ENCODE peak calls at places on chromosomes 2 and 18, in ten cellular contexts. Q, S, A, Z, P, M, G, C, F and X are unnamed samples.

GRCh38 chr2:133389569-133389968 is 178.7 kb downstream of the NCKAP5 start:
- DNase-seq in Q (no peak), S (no peak), A (no peak), Z (no peak), P (no peak), M (no peak), G (no peak), C (no peak), F (no peak), X (no peak)

GRCh38 chr2:217816396-217816869 is 186.4 kb downstream of the TNS1 start:
- DNase-seq in Q (no peak), S (peak), A (no peak), Z (peak), P (no peak), M (no peak), G (no peak), C (peak), F (no peak), X (no peak)

GRCh38 chr18:32742620-32743019 is 30.2 kb downstream of the KLHL14 start:
- DNase-seq in Q (no peak), S (no peak), A (no peak), Z (no peak), P (no peak), M (no peak), G (no peak), C (no peak), F (no peak), X (no peak)

GRCh38 chr18:24995056-24995455 is 356.9 kb downstream of the ZNF521 start:
- DNase-seq in Q (no peak), S (no peak), A (peak), Z (no peak), P (no peak), M (no peak), G (peak), C (no peak), F (no peak), X (no peak)

GRCh38 chr2:17373736-17374135 is 144.5 kb downstream of the RAD51AP2 start:
- DNase-seq in Q (no peak), S (no peak), A (no peak), Z (no peak), P (no peak), M (no peak), G (no peak), C (peak), F (no peak), X (no peak)

GRCh38 chr2:210028178-210028577 is 25.7 kb downstream of the RPE start:
- DNase-seq in Q (no peak), S (no peak), A (no peak), Z (no peak), P (no peak), M (no peak), G (no peak), C (no peak), F (no peak), X (no peak)

GRCh38 chr18:61719676-61720075 is 173.1 kb downstream of the RNF152 start:
- DNase-seq in Q (no peak), S (no peak), A (no peak), Z (no peak), P (no peak), M (no peak), G (no peak), C (no peak), F (no peak), X (no peak)

GRCh38 chr2:233989221-233989620 is 61.3 kb upstream of the SPP2 start:
- DNase-seq in Q (no peak), S (no peak), A (no peak), Z (no peak), P (no peak), M (no peak), G (no peak), C (no peak), F (no peak), X (no peak)

DNA sequence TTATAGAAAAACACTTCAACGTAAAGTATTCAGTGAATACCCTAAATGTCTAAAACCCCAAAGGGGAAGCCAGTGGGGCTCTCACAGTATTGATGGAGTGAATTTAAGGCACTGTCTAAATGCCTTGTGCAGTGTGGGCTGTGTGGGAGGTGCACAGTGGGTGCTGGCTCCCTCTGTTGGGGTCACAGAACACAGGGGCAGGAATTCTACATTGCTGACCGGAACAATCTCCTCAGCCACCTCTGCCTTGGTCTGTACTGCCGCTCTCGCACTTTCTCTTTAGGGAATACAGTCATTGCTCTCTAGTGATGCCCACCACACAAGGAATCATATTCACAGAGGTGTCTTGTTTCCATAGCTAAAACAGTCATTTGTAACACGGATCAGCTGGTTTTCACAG is 45.4 kb downstream of the SPRED2 start:
- DNase-seq in Q (no peak), S (no peak), A (no peak), Z (no peak), P (no peak), M (no peak), G (no peak), C (peak), F (no peak), X (no peak)
- TF ChIP-seq CTCF in Q (no peak), S (no peak), A (no peak), Z (no peak), P (no peak), M (no peak), G (no peak), C (peak), F (no peak), X (no peak)

DNA sequence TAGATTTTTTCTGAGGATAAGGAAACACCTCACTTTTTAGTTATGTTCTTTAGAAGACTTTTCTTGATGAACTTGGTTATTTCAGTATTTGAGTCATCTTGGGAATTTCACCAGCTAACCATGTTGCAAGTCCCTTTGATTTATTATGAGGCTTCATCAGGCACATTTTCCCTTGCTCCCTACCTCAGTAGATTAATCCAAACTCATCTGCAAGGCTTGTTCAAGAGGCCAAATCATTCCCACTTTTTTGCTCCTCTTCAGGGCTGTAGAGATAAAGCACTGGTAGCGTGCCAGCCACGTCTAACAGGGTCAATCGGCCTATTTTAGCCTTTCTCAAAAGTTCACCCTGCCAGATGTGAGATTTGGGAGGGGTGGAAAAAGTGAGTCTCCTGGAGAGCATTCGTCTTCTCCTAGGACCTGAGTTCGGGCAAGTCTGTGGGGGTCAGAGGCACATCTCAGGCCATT is 120.3 kb downstream of the RDH14 start:
- DNase-seq in Q (no peak), S (no peak), A (peak), Z (no peak), P (no peak), M (no peak), G (no peak), C (peak), F (peak), X (no peak)
- TF ChIP-seq CTCF in Q (no peak), S (no peak), A (no peak), Z (no peak), P (no peak), M (no peak), G (no peak), C (no peak), F (no peak), X (no peak)

GRCh38 chr2:108536133-108536780 is 2.0 kb downstream of the LIMS1 start:
- DNase-seq in Q (no peak), S (no peak), A (peak), Z (no peak), P (no peak), M (no peak), G (no peak), C (peak), F (no peak), X (no peak)

GRCh38 chr2:108534577-108535379 is 508 bp downstream of the LIMS1 start:
- DNase-seq in Q (peak), S (peak), A (peak), Z (no peak), P (peak), M (peak), G (no peak), C (peak), F (peak), X (peak)

GRCh38 chr2:108535380-108535677 is 1.1 kb downstream of the LIMS1 start:
- DNase-seq in Q (no peak), S (peak), A (peak), Z (no peak), P (no peak), M (no peak), G (no peak), C (peak), F (no peak), X (no peak)

GRCh38 chr2:108531674-108532055 is 2.6 kb upstream of the LIMS1 start:
- DNase-seq in Q (no peak), S (no peak), A (no peak), Z (no peak), P (no peak), M (no peak), G (no peak), C (no peak), F (no peak), X (no peak)

DNA sequence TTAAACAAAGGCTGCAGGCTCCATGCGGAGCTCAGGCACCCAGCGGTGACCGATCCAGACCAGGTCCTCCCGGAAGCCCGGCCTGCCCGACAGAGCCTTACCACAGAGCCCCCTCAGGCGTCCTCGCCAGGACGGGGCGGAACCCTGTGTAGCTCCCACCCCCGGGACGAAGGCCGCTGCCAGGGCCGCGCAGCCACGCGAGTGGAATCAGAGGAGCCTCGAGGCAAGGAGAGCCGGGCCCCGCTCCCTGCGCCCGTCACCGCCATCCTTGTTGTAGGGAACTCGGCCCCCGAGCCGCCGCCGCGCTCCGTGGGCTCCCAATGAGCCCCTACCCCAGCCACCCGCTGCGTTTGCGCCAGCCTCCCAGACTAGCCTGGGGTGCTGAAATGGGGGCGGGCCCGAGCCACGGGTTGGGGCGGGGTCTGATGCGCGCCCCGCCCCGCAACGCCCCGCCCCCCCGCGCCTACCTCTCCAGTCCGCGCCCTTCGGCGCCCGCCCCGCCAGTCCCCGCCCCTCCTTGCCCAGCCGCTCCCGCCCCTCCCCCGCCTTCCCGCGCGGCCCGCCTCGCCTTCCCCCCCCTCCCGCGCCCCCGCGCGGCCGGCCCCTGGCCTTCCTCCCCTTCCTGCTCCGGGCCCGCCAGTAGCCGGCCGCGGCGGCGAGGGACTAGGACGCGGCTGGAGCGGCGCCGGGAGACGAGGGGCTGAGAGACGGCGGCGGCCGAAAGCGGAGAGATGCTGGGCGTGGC is at the start of gene LIMS1:
- DNase-seq in Q (peak), S (peak), A (peak), Z (peak), P (peak), M (peak), G (peak), C (peak), F (peak), X (peak)
- TF ChIP-seq CTCF in Q (no peak), S (peak), A (no peak), Z (no peak), P (no peak), M (no peak), G (no peak), C (no peak), F (no peak), X (peak)

DNA sequence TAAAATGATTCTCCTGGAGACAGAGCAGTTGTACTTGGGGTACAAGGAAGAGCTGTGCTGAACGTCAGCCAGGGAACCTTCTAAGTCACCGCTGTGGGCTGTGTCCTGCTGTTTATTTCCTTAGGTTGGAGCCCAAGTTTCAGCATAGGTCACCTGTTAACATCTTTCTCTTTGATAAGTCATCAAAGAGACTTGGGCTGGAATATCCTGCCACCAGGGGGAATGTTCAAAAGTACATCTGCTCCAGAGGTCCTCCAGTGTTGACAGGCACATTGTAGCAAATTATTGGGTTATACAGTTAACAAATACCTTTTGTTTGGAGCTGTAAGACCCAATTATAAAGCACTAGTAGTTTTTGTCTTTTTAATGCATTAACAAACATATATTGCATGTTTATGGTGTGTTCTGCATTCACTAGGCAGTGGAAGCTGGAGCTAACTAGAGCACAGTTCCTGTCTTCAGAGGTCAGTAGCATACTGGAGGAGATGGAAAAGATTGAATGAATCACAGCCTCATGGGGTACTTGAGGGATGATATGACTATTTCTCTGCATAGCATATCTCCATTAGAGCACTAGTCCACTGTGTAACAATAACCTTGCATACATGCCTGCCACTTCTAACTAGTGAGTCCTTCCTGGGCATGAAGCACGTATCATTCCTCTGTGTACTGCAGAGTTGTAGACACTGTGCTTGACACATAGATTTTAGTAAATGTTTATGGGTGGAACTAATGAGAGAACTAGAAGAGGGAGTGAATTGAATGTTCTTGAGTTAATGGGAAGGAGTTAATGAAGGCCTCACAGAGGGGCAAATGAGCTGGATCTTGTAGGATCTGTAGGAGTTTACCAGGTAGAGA is 182.1 kb downstream of the AGAP1 start:
- DNase-seq in Q (no peak), S (no peak), A (peak), Z (no peak), P (no peak), M (no peak), G (no peak), C (peak), F (no peak), X (no peak)
- TF ChIP-seq CTCF in Q (no peak), S (no peak), A (no peak), Z (no peak), P (no peak), M (no peak), G (peak), C (peak), F (no peak), X (peak)